ENCODE peak calls at places on chromosomes 4 and X, in seven cellular contexts. One of them, this sample, is unnamed.

GRCh38 chr4:25439913-25440477 is 62.9 kb downstream of the ANAPC4 start:
- DNase-seq in neuronal stem cell: peak
- DNase-seq in H9: peak
- DNase-seq in mesendoderm: peak
- DNase-seq in mesenchymal stem cell: peak
- DNase-seq in trophoblast cell: peak
- DNase-seq in H1: peak
- DNase-seq in this sample: peak

GRCh38 chr4:55169352-55169959 is 44.1 kb upstream of the KDR start:
- DNase-seq in neuronal stem cell: peak
- DNase-seq in H9: peak
- DNase-seq in mesendoderm: peak
- DNase-seq in mesenchymal stem cell: peak
- DNase-seq in trophoblast cell: no peak
- DNase-seq in H1: no peak
- DNase-seq in this sample: peak

GRCh38 chrX:129701624-129702069 is 37.1 kb upstream of the XPNPEP2 start:
- DNase-seq in neuronal stem cell: no peak
- DNase-seq in H9: no peak
- DNase-seq in mesendoderm: no peak
- DNase-seq in mesenchymal stem cell: no peak
- DNase-seq in trophoblast cell: no peak
- DNase-seq in H1: no peak
- DNase-seq in this sample: peak

GRCh38 chrX:123348468-123348867 is 164.4 kb downstream of the GRIA3 start:
- DNase-seq in neuronal stem cell: no peak
- DNase-seq in H9: no peak
- DNase-seq in mesendoderm: peak
- DNase-seq in mesenchymal stem cell: no peak
- DNase-seq in trophoblast cell: no peak
- DNase-seq in H1: no peak
- DNase-seq in this sample: no peak

GRCh38 chrX:78595901-78596502 is 63.1 kb downstream of the RTL3 start:
- DNase-seq in neuronal stem cell: peak
- DNase-seq in H9: no peak
- DNase-seq in mesendoderm: peak
- DNase-seq in mesenchymal stem cell: peak
- DNase-seq in trophoblast cell: no peak
- DNase-seq in H1: peak
- DNase-seq in this sample: no peak

GRCh38 chrX:132004728-132005127 is 18.4 kb upstream of the STK26 start:
- DNase-seq in neuronal stem cell: no peak
- DNase-seq in H9: no peak
- DNase-seq in mesendoderm: no peak
- DNase-seq in mesenchymal stem cell: peak
- DNase-seq in trophoblast cell: peak
- DNase-seq in H1: no peak
- DNase-seq in this sample: no peak

GRCh38 chr4:157014621-157015591 is 43.3 kb upstream of the PDGFC start:
- DNase-seq in neuronal stem cell: no peak
- DNase-seq in H9: peak
- DNase-seq in mesendoderm: peak
- DNase-seq in mesenchymal stem cell: peak
- DNase-seq in trophoblast cell: peak
- DNase-seq in H1: no peak
- DNase-seq in this sample: peak

GRCh38 chr4:8656185-8656517 is 63.6 kb downstream of the CPZ start:
- DNase-seq in neuronal stem cell: no peak
- DNase-seq in H9: peak
- DNase-seq in mesendoderm: no peak
- DNase-seq in mesenchymal stem cell: no peak
- DNase-seq in trophoblast cell: no peak
- DNase-seq in H1: peak
- DNase-seq in this sample: no peak

GRCh38 chr4:72538006-72538405 is 31.0 kb downstream of the ADAMTS3 start:
- DNase-seq in neuronal stem cell: no peak
- DNase-seq in H9: no peak
- DNase-seq in mesendoderm: no peak
- DNase-seq in mesenchymal stem cell: no peak
- DNase-seq in trophoblast cell: no peak
- DNase-seq in H1: no peak
- DNase-seq in this sample: no peak

GRCh38 chr4:101050088-101050835 is 297.1 kb downstream of the PPP3CA start:
- DNase-seq in neuronal stem cell: no peak
- DNase-seq in H9: no peak
- DNase-seq in mesendoderm: no peak
- DNase-seq in mesenchymal stem cell: no peak
- DNase-seq in trophoblast cell: no peak
- DNase-seq in H1: no peak
- DNase-seq in this sample: no peak

GRCh38 chr4:142383800-142384470 is 462.2 kb downstream of the INPP4B start:
- DNase-seq in neuronal stem cell: no peak
- DNase-seq in H9: no peak
- DNase-seq in mesendoderm: no peak
- DNase-seq in mesenchymal stem cell: no peak
- DNase-seq in trophoblast cell: peak
- DNase-seq in H1: no peak
- DNase-seq in this sample: no peak

GRCh38 chr4:168433576-168433975 is 46.7 kb downstream of the DDX60L start:
- DNase-seq in neuronal stem cell: no peak
- DNase-seq in H9: no peak
- DNase-seq in mesendoderm: no peak
- DNase-seq in mesenchymal stem cell: no peak
- DNase-seq in trophoblast cell: no peak
- DNase-seq in H1: no peak
- DNase-seq in this sample: peak

GRCh38 chr4:158176776-158177175 is 4.0 kb upstream of the GASK1B start:
- DNase-seq in neuronal stem cell: no peak
- DNase-seq in H9: no peak
- DNase-seq in mesendoderm: no peak
- DNase-seq in mesenchymal stem cell: no peak
- DNase-seq in trophoblast cell: no peak
- DNase-seq in H1: no peak
- DNase-seq in this sample: no peak

GRCh38 chr4:174764105-174764729 is 64.8 kb downstream of the GLRA3 start:
- DNase-seq in neuronal stem cell: peak
- DNase-seq in H9: no peak
- DNase-seq in mesendoderm: peak
- DNase-seq in mesenchymal stem cell: peak
- DNase-seq in trophoblast cell: no peak
- DNase-seq in H1: no peak
- DNase-seq in this sample: peak

GRCh38 chr4:178917756-178918155 is 1475.5 kb upstream of the AGA start:
- DNase-seq in neuronal stem cell: no peak
- DNase-seq in H9: peak
- DNase-seq in mesendoderm: peak
- DNase-seq in mesenchymal stem cell: no peak
- DNase-seq in trophoblast cell: no peak
- DNase-seq in H1: no peak
- DNase-seq in this sample: no peak

GRCh38 chr4:105990933-105991332 is 95.7 kb downstream of the NPNT start:
- DNase-seq in neuronal stem cell: no peak
- DNase-seq in H9: no peak
- DNase-seq in mesendoderm: no peak
- DNase-seq in mesenchymal stem cell: peak
- DNase-seq in trophoblast cell: peak
- DNase-seq in H1: no peak
- DNase-seq in this sample: peak

GRCh38 chrX:2261838-2262678 is 238.7 kb downstream of the DHRSX start:
- DNase-seq in neuronal stem cell: no peak
- DNase-seq in H9: no peak
- DNase-seq in mesendoderm: no peak
- DNase-seq in mesenchymal stem cell: no peak
- DNase-seq in trophoblast cell: no peak
- DNase-seq in H1: no peak
- DNase-seq in this sample: peak

GRCh38 chr4:5044341-5044740 is 6.9 kb upstream of the STK32B start:
- DNase-seq in neuronal stem cell: no peak
- DNase-seq in H9: no peak
- DNase-seq in mesendoderm: no peak
- DNase-seq in mesenchymal stem cell: no peak
- DNase-seq in trophoblast cell: no peak
- DNase-seq in H1: no peak
- DNase-seq in this sample: no peak

GRCh38 chr4:71732066-71732465 is 51.8 kb downstream of the GC start:
- DNase-seq in neuronal stem cell: no peak
- DNase-seq in H9: no peak
- DNase-seq in mesendoderm: no peak
- DNase-seq in mesenchymal stem cell: no peak
- DNase-seq in trophoblast cell: no peak
- DNase-seq in H1: no peak
- DNase-seq in this sample: peak

GRCh38 chr4:1626941-1627340 is 57.2 kb downstream of the FAM53A start:
- DNase-seq in neuronal stem cell: no peak
- DNase-seq in H9: no peak
- DNase-seq in mesendoderm: no peak
- DNase-seq in mesenchymal stem cell: no peak
- DNase-seq in trophoblast cell: no peak
- DNase-seq in H1: no peak
- DNase-seq in this sample: no peak

GRCh38 chr4:8192748-8193738 is 6.0 kb upstream of the SH3TC1 start:
- DNase-seq in neuronal stem cell: no peak
- DNase-seq in H9: no peak
- DNase-seq in mesendoderm: no peak
- DNase-seq in mesenchymal stem cell: peak
- DNase-seq in trophoblast cell: no peak
- DNase-seq in H1: no peak
- DNase-seq in this sample: peak

GRCh38 chr4:5435201-5435600 is 273.2 kb downstream of the EVC2 start:
- DNase-seq in neuronal stem cell: no peak
- DNase-seq in H9: no peak
- DNase-seq in mesendoderm: peak
- DNase-seq in mesenchymal stem cell: no peak
- DNase-seq in trophoblast cell: no peak
- DNase-seq in H1: no peak
- DNase-seq in this sample: no peak

GRCh38 chr4:19659131-19659530 is 592.6 kb upstream of the SLIT2 start:
- DNase-seq in neuronal stem cell: no peak
- DNase-seq in H9: no peak
- DNase-seq in mesendoderm: no peak
- DNase-seq in mesenchymal stem cell: no peak
- DNase-seq in trophoblast cell: no peak
- DNase-seq in H1: no peak
- DNase-seq in this sample: no peak

GRCh38 chr4:40622913-40623312 is 6.8 kb downstream of the RBM47 start:
- DNase-seq in neuronal stem cell: no peak
- DNase-seq in H9: no peak
- DNase-seq in mesendoderm: no peak
- DNase-seq in mesenchymal stem cell: no peak
- DNase-seq in trophoblast cell: no peak
- DNase-seq in H1: no peak
- DNase-seq in this sample: peak
- H2BK5ac ChIP-seq in neuronal stem cell: no peak
- H2BK5ac ChIP-seq in H9: no peak
- H2BK5ac ChIP-seq in mesendoderm: no peak
- H2BK5ac ChIP-seq in mesenchymal stem cell: no peak
- H2BK5ac ChIP-seq in trophoblast cell: no peak
- H2BK5ac ChIP-seq in H1: no peak
- H2BK5ac ChIP-seq in this sample: no peak

DNA sequence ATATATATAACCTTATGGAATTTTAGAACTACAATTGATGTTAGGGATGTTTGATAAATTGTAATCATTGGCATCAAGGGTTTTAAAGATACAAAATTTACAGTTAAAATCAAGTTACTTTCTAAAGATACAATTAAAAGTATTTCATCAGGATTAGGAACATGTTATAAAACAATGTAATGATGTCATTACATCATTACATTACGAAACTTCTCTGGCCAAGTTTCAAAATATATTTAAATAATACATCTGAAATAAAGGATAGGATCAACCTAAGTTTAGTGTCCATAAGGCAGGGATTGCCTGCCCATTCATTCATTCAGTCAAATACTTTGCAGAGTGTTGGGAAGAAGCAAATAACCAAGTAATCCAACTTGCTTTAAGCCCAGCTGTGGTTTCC is 75.1 kb downstream of the TENM3 start:
- DNase-seq in neuronal stem cell: no peak
- DNase-seq in H9: no peak
- DNase-seq in mesendoderm: no peak
- DNase-seq in mesenchymal stem cell: no peak
- DNase-seq in trophoblast cell: no peak
- DNase-seq in H1: no peak
- DNase-seq in this sample: peak
- H2BK5ac ChIP-seq in neuronal stem cell: no peak
- H2BK5ac ChIP-seq in H9: no peak
- H2BK5ac ChIP-seq in mesendoderm: no peak
- H2BK5ac ChIP-seq in mesenchymal stem cell: no peak
- H2BK5ac ChIP-seq in trophoblast cell: no peak
- H2BK5ac ChIP-seq in H1: no peak
- H2BK5ac ChIP-seq in this sample: no peak

DNA sequence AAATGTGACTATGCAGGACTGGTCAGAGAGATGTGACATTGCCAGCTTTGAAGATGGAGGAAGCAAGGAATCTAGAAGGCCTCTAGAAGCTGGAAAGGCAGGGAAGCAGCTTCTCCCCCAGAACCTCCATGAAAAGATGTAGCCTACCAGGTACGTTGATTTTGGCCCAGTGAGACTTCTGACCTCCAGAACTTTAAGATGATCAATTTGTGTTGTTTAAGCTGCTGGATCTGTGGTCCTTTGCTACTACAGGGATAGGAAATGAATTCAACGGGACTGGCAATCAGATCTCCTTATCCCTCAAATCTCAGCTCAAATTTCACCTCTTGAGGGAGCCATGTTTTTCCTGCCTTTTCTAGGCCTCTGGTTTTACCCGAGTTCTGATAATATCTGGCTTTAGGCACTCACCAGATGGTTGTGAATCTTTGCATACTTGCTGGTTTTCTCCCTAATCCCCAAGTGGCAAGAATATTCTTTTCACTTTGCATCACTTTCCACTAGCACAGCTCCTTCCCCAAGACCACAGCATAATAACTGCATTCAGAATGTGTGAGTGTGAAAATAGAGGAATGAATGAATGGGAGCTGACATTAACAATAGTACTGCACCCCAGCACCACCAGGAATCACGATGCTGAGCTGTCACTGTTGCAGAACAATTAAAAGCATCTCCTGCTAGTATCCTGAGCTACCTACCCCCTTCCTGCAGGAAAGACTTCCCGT is 25.5 kb upstream of the TMSB4X start:
- DNase-seq in neuronal stem cell: no peak
- DNase-seq in H9: no peak
- DNase-seq in mesendoderm: no peak
- DNase-seq in mesenchymal stem cell: peak
- DNase-seq in trophoblast cell: no peak
- DNase-seq in H1: no peak
- DNase-seq in this sample: peak
- H2BK5ac ChIP-seq in neuronal stem cell: no peak
- H2BK5ac ChIP-seq in H9: no peak
- H2BK5ac ChIP-seq in mesendoderm: no peak
- H2BK5ac ChIP-seq in mesenchymal stem cell: no peak
- H2BK5ac ChIP-seq in trophoblast cell: peak
- H2BK5ac ChIP-seq in H1: no peak
- H2BK5ac ChIP-seq in this sample: peak

DNA sequence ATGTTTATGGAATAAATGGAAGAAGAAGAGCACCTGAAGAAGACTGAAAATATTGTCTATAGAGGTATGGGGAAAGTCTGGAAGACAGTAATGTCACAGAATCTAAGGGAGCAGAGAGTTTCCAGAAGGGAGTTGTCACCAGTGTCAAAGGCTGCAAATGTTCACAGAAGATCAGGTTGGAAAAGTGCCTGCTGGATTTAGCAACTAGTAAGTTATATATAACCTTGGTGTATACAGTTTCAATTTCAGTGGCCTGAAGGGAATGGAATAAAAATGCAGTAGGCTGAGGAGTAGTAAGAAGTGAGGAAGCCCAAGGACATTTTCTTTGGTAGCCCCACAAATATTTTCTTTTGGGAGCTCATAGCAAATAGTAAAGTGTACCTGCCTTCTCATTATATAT is 107.2 kb downstream of the SATL1 start:
- DNase-seq in neuronal stem cell: no peak
- DNase-seq in H9: no peak
- DNase-seq in mesendoderm: no peak
- DNase-seq in mesenchymal stem cell: no peak
- DNase-seq in trophoblast cell: no peak
- DNase-seq in H1: no peak
- DNase-seq in this sample: no peak
- H2BK5ac ChIP-seq in neuronal stem cell: no peak
- H2BK5ac ChIP-seq in H9: no peak
- H2BK5ac ChIP-seq in mesendoderm: no peak
- H2BK5ac ChIP-seq in mesenchymal stem cell: no peak
- H2BK5ac ChIP-seq in trophoblast cell: no peak
- H2BK5ac ChIP-seq in H1: no peak
- H2BK5ac ChIP-seq in this sample: no peak

This sample was measured in IMR-90.